ENCODE peak calls at places on chromosomes 2 and 18, in ten cellular contexts. One of them, this sample, is unnamed.

GRCh38 chr2:181457121-181457740 is at the start of gene ITGA4:
- DNase-seq in globus pallidus: peak
- DNase-seq in neural crest cell: peak
- DNase-seq in head of caudate nucleus: peak
- DNase-seq in fibroblast of mammary gland: peak
- DNase-seq in heart left ventricle: peak
- DNase-seq in AG08396: peak
- DNase-seq in PC-3: peak
- DNase-seq in dorsolateral prefrontal cortex: no peak
- DNase-seq in occipital lobe: no peak
- DNase-seq in this sample: peak

GRCh38 chr2:43174368-43175186 is 51.8 kb downstream of the ZFP36L2 start:
- DNase-seq in globus pallidus: peak
- DNase-seq in neural crest cell: no peak
- DNase-seq in head of caudate nucleus: no peak
- DNase-seq in fibroblast of mammary gland: no peak
- DNase-seq in heart left ventricle: peak
- DNase-seq in AG08396: no peak
- DNase-seq in PC-3: no peak
- DNase-seq in dorsolateral prefrontal cortex: no peak
- DNase-seq in occipital lobe: no peak
- DNase-seq in this sample: no peak

GRCh38 chr2:143426296-143426695 is 297.1 kb downstream of the ARHGAP15 start:
- DNase-seq in globus pallidus: no peak
- DNase-seq in neural crest cell: no peak
- DNase-seq in head of caudate nucleus: no peak
- DNase-seq in fibroblast of mammary gland: peak
- DNase-seq in heart left ventricle: no peak
- DNase-seq in AG08396: peak
- DNase-seq in PC-3: peak
- DNase-seq in dorsolateral prefrontal cortex: no peak
- DNase-seq in occipital lobe: no peak
- DNase-seq in this sample: peak

GRCh38 chr2:239369631-239370161 is 31.1 kb downstream of the HDAC4 start:
- DNase-seq in globus pallidus: no peak
- DNase-seq in neural crest cell: no peak
- DNase-seq in head of caudate nucleus: no peak
- DNase-seq in fibroblast of mammary gland: no peak
- DNase-seq in heart left ventricle: no peak
- DNase-seq in AG08396: no peak
- DNase-seq in PC-3: no peak
- DNase-seq in dorsolateral prefrontal cortex: no peak
- DNase-seq in occipital lobe: no peak
- DNase-seq in this sample: peak

GRCh38 chr18:32333781-32334180 is 136.9 kb downstream of the GAREM1 start:
- DNase-seq in globus pallidus: peak
- DNase-seq in neural crest cell: no peak
- DNase-seq in head of caudate nucleus: no peak
- DNase-seq in fibroblast of mammary gland: peak
- DNase-seq in heart left ventricle: peak
- DNase-seq in AG08396: no peak
- DNase-seq in PC-3: peak
- DNase-seq in dorsolateral prefrontal cortex: peak
- DNase-seq in occipital lobe: peak
- DNase-seq in this sample: no peak

GRCh38 chr18:36579311-36579710 is 249.5 kb downstream of the TPGS2 start:
- DNase-seq in globus pallidus: no peak
- DNase-seq in neural crest cell: no peak
- DNase-seq in head of caudate nucleus: no peak
- DNase-seq in fibroblast of mammary gland: no peak
- DNase-seq in heart left ventricle: no peak
- DNase-seq in AG08396: no peak
- DNase-seq in PC-3: no peak
- DNase-seq in dorsolateral prefrontal cortex: no peak
- DNase-seq in occipital lobe: no peak
- DNase-seq in this sample: peak

GRCh38 chr2:112491946-112492345 is 10.0 kb downstream of the TTL start:
- DNase-seq in globus pallidus: peak
- DNase-seq in neural crest cell: no peak
- DNase-seq in head of caudate nucleus: no peak
- DNase-seq in fibroblast of mammary gland: no peak
- DNase-seq in heart left ventricle: no peak
- DNase-seq in AG08396: no peak
- DNase-seq in PC-3: peak
- DNase-seq in dorsolateral prefrontal cortex: peak
- DNase-seq in occipital lobe: no peak
- DNase-seq in this sample: no peak

GRCh38 chr2:109648041-109648527 is 33.9 kb downstream of the SOWAHC start:
- DNase-seq in globus pallidus: no peak
- DNase-seq in neural crest cell: no peak
- DNase-seq in head of caudate nucleus: no peak
- DNase-seq in fibroblast of mammary gland: peak
- DNase-seq in heart left ventricle: no peak
- DNase-seq in AG08396: peak
- DNase-seq in PC-3: no peak
- DNase-seq in dorsolateral prefrontal cortex: no peak
- DNase-seq in occipital lobe: no peak
- DNase-seq in this sample: peak

GRCh38 chr18:49849331-49850217 is 36.2 kb upstream of the ACAA2 start:
- DNase-seq in globus pallidus: no peak
- DNase-seq in neural crest cell: no peak
- DNase-seq in head of caudate nucleus: no peak
- DNase-seq in fibroblast of mammary gland: peak
- DNase-seq in heart left ventricle: peak
- DNase-seq in AG08396: peak
- DNase-seq in PC-3: peak
- DNase-seq in dorsolateral prefrontal cortex: no peak
- DNase-seq in occipital lobe: no peak
- DNase-seq in this sample: peak

GRCh38 chr2:175017618-175018414 is 12.6 kb upstream of the CHN1 start:
- DNase-seq in globus pallidus: no peak
- DNase-seq in neural crest cell: no peak
- DNase-seq in head of caudate nucleus: no peak
- DNase-seq in fibroblast of mammary gland: no peak
- DNase-seq in heart left ventricle: no peak
- DNase-seq in AG08396: no peak
- DNase-seq in PC-3: no peak
- DNase-seq in dorsolateral prefrontal cortex: no peak
- DNase-seq in occipital lobe: no peak
- DNase-seq in this sample: no peak

GRCh38 chr2:24489942-24490673 is 946 bp upstream of the NCOA1 start:
- DNase-seq in globus pallidus: no peak
- DNase-seq in neural crest cell: no peak
- DNase-seq in head of caudate nucleus: no peak
- DNase-seq in fibroblast of mammary gland: peak
- DNase-seq in heart left ventricle: no peak
- DNase-seq in AG08396: peak
- DNase-seq in PC-3: peak
- DNase-seq in dorsolateral prefrontal cortex: no peak
- DNase-seq in occipital lobe: no peak
- DNase-seq in this sample: peak

GRCh38 chr2:193462411-193462810 is 1267.7 kb upstream of the TMEFF2 start:
- DNase-seq in globus pallidus: no peak
- DNase-seq in neural crest cell: no peak
- DNase-seq in head of caudate nucleus: no peak
- DNase-seq in fibroblast of mammary gland: peak
- DNase-seq in heart left ventricle: no peak
- DNase-seq in AG08396: no peak
- DNase-seq in PC-3: no peak
- DNase-seq in dorsolateral prefrontal cortex: no peak
- DNase-seq in occipital lobe: no peak
- DNase-seq in this sample: no peak

GRCh38 chr2:237408280-237408679 is 5.7 kb downstream of the COL6A3 start:
- DNase-seq in globus pallidus: no peak
- DNase-seq in neural crest cell: no peak
- DNase-seq in head of caudate nucleus: no peak
- DNase-seq in fibroblast of mammary gland: peak
- DNase-seq in heart left ventricle: no peak
- DNase-seq in AG08396: no peak
- DNase-seq in PC-3: no peak
- DNase-seq in dorsolateral prefrontal cortex: no peak
- DNase-seq in occipital lobe: no peak
- DNase-seq in this sample: peak

GRCh38 chr18:9734189-9734588 is 26.1 kb downstream of the RAB31 start:
- DNase-seq in globus pallidus: no peak
- DNase-seq in neural crest cell: no peak
- DNase-seq in head of caudate nucleus: no peak
- DNase-seq in fibroblast of mammary gland: no peak
- DNase-seq in heart left ventricle: no peak
- DNase-seq in AG08396: no peak
- DNase-seq in PC-3: peak
- DNase-seq in dorsolateral prefrontal cortex: no peak
- DNase-seq in occipital lobe: no peak
- DNase-seq in this sample: no peak

GRCh38 chr2:38709515-38710194 is 41.5 kb downstream of the SRSF7 start:
- DNase-seq in globus pallidus: no peak
- DNase-seq in neural crest cell: no peak
- DNase-seq in head of caudate nucleus: no peak
- DNase-seq in fibroblast of mammary gland: no peak
- DNase-seq in heart left ventricle: no peak
- DNase-seq in AG08396: no peak
- DNase-seq in PC-3: no peak
- DNase-seq in dorsolateral prefrontal cortex: no peak
- DNase-seq in occipital lobe: no peak
- DNase-seq in this sample: no peak

GRCh38 chr2:186569906-186570305 is 19.9 kb upstream of the ITGAV start:
- DNase-seq in globus pallidus: no peak
- DNase-seq in neural crest cell: no peak
- DNase-seq in head of caudate nucleus: no peak
- DNase-seq in fibroblast of mammary gland: no peak
- DNase-seq in heart left ventricle: no peak
- DNase-seq in AG08396: no peak
- DNase-seq in PC-3: no peak
- DNase-seq in dorsolateral prefrontal cortex: no peak
- DNase-seq in occipital lobe: no peak
- DNase-seq in this sample: no peak